ENCODE peak calls at places on chromosomes 12 and 14, in four cellular contexts. T, J, N and W are unnamed samples.

GRCh38 chr12:48671231-48671856 is 10.7 kb downstream of the KANSL2 start:
- DNase-seq in T (no peak), J (no peak), N (no peak), W (no peak)

GRCh38 chr12:1583421-1584078 is 10.8 kb downstream of the FBXL14 start:
- DNase-seq in T (peak; percentile 78), J (peak; percentile 80), N (no peak), W (peak; percentile 68)

GRCh38 chr12:120229071-120229582 is 28.2 kb upstream of the RPLP0 start:
- DNase-seq in T (no peak), J (peak; percentile 24), N (no peak), W (no peak)

GRCh38 chr14:93619176-93619793 is 169.0 kb downstream of the PRIMA1 start:
- DNase-seq in T (no peak), J (peak; percentile 45), N (no peak), W (no peak)

GRCh38 chr12:132554857-132555630 is 55.3 kb downstream of the LRCOL1 start:
- DNase-seq in T (no peak), J (no peak), N (no peak), W (no peak)

GRCh38 chr14:81801921-81802320 is 268.3 kb upstream of the SEL1L start:
- DNase-seq in T (no peak), J (no peak), N (no peak), W (no peak)

GRCh38 chr12:132558861-132559623 is 51.3 kb downstream of the LRCOL1 start:
- DNase-seq in T (no peak), J (no peak), N (no peak), W (peak; percentile 9)

GRCh38 chr12:97093187-97093683 is 186.2 kb downstream of the NEDD1 start:
- DNase-seq in T (no peak), J (no peak), N (no peak), W (no peak)

GRCh38 chr12:11684393-11684792 is 34.9 kb downstream of the ETV6 start:
- DNase-seq in T (no peak), J (no peak), N (no peak), W (no peak)

GRCh38 chr12:95942106-95942531 is 295 bp downstream of the CCDC38 start:
- DNase-seq in T (no peak), J (no peak), N (no peak), W (no peak)

GRCh38 chr12:69534389-69534822 is 50.9 kb upstream of the CCT2 start:
- DNase-seq in T (no peak), J (peak; percentile 74), N (peak; percentile 64), W (no peak)

GRCh38 chr12:16600525-16600924 is 5.4 kb downstream of the LMO3 start:
- DNase-seq in T (no peak), J (no peak), N (no peak), W (no peak)

GRCh38 chr12:93539821-93540220 is 32.7 kb upstream of the SOCS2 start:
- DNase-seq in T (no peak), J (no peak), N (no peak), W (no peak)

GRCh38 chr12:84512751-84513150 is 399.8 kb downstream of the SLC6A15 start:
- DNase-seq in T (no peak), J (no peak), N (no peak), W (no peak)

GRCh38 chr14:103847954-103848719 is 762 bp upstream of the PPP1R13B start:
- DNase-seq in T (peak; percentile 60), J (peak; percentile 24), N (peak; percentile 79), W (no peak)

GRCh38 chr12:116332705-116333380 is 55.4 kb upstream of the MED13L start:
- DNase-seq in T (no peak), J (no peak), N (no peak), W (no peak)

GRCh38 chr14:104827173-104828055 is 26.5 kb downstream of the ZBTB42 start:
- DNase-seq in T (peak; percentile 73), J (peak; percentile 24), N (no peak), W (peak; percentile 52)

GRCh38 chr14:27243360-27243759 is 645.5 kb upstream of the NOVA1 start:
- DNase-seq in T (no peak), J (no peak), N (no peak), W (no peak)

GRCh38 chr14:78848234-78848820 is 678.2 kb downstream of the NRXN3 start:
- DNase-seq in T (no peak), J (no peak), N (no peak), W (peak; percentile 29)

GRCh38 chr12:89969098-89969497 is 260.5 kb upstream of the ATP2B1 start:
- DNase-seq in T (no peak), J (no peak), N (no peak), W (no peak)

DNA sequence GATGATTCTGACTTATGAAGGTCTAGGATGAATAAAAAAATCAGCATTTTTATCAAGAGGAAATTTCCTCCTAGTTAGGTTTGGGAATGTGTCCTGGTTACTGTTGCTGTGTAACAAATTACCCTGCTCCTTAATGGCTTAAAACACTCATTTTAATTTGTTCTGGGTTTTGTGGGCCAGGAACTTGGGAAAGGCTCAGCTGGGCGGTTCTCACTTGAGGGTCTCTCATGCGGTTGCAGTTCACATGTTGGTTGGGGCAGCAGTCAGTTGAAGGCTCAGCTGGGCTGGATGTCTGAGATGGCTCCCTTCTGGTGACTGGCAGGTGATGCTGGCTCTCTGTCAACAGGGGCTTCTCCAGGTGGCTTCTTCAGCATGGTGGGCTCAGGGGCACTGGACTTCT is 214.6 kb downstream of the RBM19 start:
- DNase-seq in T (no peak), J (no peak), N (no peak), W (no peak)
- H3K4me3 ChIP-seq in T (no peak overlapping the region), J (no peak overlapping the region), N (no peak overlapping the region), W (no peak overlapping the region)

GRCh38 chr12:63919758-63920157 is 75.3 kb downstream of the SRGAP1 start:
- DNase-seq in T (no peak), J (no peak), N (no peak), W (no peak)
- H3K4me1 ChIP-seq in T (no peaks in the 10 kb centered on the region), J (peaks cover 2% of the 10 kb centered on the region), N (peaks cover 39% of the 10 kb centered on the region), W (no peaks in the 10 kb centered on the region)

GRCh38 chr14:60634153-60634552 is 15.1 kb downstream of the SIX1 start:
- DNase-seq in T (no peak), J (no peak), N (no peak), W (no peak)

GRCh38 chr14:60639677-60640076 is 9.6 kb downstream of the SIX1 start:
- DNase-seq in T (no peak), J (no peak), N (no peak), W (no peak)

GRCh38 chr14:60637138-60637489 is 12.2 kb downstream of the SIX1 start:
- DNase-seq in T (no peak), J (no peak), N (no peak), W (no peak)

GRCh38 chr14:60640859-60641721 is 8.2 kb downstream of the SIX1 start:
- DNase-seq in T (no peak), J (no peak), N (no peak), W (no peak)

DNA sequence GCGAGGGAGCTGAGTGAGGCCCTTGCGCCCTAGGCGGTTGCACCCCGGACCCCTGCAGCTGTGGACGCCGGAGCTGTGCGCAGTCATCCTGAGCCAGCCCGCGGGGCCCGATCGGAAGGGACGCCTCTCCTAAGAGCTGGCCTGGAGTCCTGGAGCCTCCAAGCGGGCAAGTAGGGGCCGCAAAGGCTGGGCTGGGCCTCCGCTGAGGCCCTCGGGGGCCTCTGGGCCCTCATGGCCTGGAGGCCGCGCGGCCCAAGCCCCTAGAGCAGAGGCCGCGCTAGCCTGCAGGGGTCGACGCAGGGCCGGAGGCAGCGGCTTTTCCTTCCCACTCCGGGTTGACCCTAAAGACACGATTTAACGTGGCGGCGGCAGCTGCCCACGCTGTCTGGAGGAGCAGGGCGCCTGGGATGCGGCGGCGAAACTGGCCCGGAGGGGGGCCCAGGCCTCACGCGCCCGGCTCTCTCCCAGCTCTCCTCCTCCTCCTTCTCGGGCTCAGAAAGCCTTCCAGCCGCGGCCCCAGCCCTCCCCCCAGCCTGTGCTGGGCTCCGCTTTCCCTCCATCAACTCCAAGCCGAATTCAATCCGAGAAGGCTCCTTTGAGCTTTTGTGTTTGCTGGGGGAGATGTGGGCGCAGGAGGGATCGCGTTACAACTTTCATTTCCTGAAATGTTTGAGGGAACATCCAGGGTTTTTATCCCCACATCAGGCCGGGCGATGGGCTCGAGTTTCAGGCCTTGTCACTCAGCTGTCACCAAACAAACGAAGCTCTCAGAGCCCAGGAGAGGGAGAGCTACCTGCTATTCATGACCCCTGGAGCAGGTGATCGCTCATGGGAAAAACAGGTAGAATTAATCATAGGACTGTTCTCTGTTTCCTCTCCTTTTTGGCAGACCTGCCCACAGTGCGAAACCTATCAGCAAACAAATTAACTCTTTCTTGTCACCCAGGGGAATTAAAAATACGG is 11.5 kb downstream of the SIX1 start:
- DNase-seq in T (no peak), J (no peak), N (no peak), W (no peak)
- H3K4me3 ChIP-seq in T (no peak overlapping the region), J (peak overlapping the region; percentile 43), N (peak overlapping the region; percentile 40), W (no peak overlapping the region)

DNA sequence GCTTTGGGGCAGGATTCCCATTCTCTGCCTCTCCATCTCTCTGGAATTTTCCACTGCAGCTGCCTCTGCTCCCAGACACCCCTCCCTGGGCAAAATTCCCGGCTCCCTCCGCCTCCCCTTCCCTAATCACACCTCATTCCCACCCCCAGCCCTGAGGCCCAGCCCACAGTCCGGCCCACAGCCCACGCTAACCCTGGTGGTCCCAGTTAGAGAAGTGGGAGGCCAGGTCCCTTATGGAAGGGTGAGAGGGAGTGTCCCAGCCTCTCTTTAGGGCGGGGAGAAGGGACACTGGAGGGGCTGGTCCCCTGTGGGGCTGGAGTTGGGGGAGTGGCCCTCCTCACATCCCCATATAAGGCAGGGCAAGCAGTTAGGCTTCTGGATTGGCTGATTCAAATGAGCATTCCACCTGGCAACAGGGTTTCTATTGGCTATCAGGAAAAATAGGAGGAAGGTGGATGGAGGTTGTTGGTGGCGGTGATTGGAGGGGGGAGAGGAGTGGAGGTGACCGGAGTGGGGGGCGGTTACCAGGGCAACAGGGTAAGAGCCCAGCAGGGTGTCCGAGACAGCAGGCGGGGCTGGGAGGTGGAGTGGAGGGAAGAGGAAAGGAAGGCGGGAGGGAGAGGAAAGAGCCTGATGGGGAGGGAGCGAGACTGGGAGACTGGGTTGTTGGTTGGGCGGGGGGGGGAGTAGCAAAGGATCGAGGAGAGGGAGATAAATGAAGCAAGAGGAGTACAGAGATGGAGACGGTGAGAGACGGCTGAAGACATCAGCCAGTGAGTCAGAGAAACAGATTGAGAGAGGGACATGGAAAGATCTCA is 1.9 kb upstream of the PTMS start:
- DNase-seq in T (peak; percentile 72), J (peak; percentile 96), N (peak; percentile 95), W (peak; percentile 45)
- H3K4me1 ChIP-seq in T (peaks cover 30% of the 10 kb centered on the region), J (peaks cover 32% of the 10 kb centered on the region), N (peaks cover 48% of the 10 kb centered on the region), W (peaks cover 25% of the 10 kb centered on the region)

GRCh38 chr14:38254565-38255407 is 1.1 kb downstream of the CLEC14A start:
- DNase-seq in T (no peak), J (peak; percentile 13), N (no peak), W (no peak)

GRCh38 chr14:38248629-38249028 is 7.3 kb downstream of the CLEC14A start:
- DNase-seq in T (no peak), J (no peak), N (no peak), W (no peak)

GRCh38 chr14:38250316-38250715 is 5.6 kb downstream of the CLEC14A start:
- DNase-seq in T (no peak), J (no peak), N (no peak), W (no peak)

GRCh38 chr14:38255408-38255672 is 553 bp downstream of the CLEC14A start:
- DNase-seq in T (no peak), J (peak; percentile 15), N (peak; percentile 55), W (no peak)

DNA sequence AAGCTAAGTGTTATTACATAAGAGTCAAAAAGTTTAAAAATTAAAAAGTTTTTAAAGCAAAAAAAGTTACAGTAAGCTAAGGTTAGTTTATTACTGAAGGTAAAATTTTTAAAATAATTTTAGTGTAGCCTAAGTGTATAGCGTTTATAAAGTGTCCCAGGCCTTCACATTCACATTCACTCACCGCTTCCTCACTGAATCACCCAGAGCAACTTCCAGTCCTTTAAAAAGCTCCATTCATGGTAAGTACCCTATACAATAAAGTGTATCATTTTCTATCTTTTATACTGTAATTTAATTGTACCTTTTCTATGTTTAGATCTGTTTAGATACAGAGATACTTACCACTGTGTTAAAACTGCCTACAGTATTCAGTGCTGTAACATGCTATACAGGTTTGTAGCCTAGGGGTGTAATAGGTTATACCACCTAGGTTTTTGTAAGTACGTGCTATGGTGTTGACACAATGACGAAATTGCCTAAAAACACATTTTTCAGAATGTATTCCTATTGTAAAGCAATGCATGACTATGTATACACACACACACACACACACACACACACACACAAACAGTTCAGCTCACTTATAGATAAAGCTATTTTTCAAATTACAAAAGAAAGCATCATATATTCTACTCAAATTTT is 3.7 kb downstream of the CLEC14A start:
- DNase-seq in T (no peak), J (no peak), N (no peak), W (no peak)
- H3K4me3 ChIP-seq in T (no peak overlapping the region), J (peak overlapping the region; percentile 89), N (peak overlapping the region; percentile 49), W (no peak overlapping the region)